ENCODE peak calls at places on chromosomes 7 and 10, in five cellular contexts. One of them, this sample, is unnamed.

GRCh38 chr10:76397957-76398665 is 966.7 kb downstream of the LRMDA start:
- DNase-seq in H9: no peak
- DNase-seq in neuronal stem cell: no peak
- DNase-seq in H1: no peak
- DNase-seq in IMR-90: no peak
- DNase-seq in this sample: no peak

GRCh38 chr7:123770378-123770777 is 21.6 kb upstream of the WASL start:
- DNase-seq in neuronal stem cell: no peak
- DNase-seq in H1: no peak
- DNase-seq in IMR-90: no peak
- DNase-seq in H9: no peak
- DNase-seq in this sample: peak

GRCh38 chr10:77501152-77501845 is 136.3 kb downstream of the KCNMA1 start:
- DNase-seq in H1: no peak
- DNase-seq in IMR-90: peak
- DNase-seq in neuronal stem cell: no peak
- DNase-seq in H9: no peak
- DNase-seq in this sample: peak

GRCh38 chr7:151598045-151598444 is 78.3 kb upstream of the RHEB start:
- DNase-seq in H1: no peak
- DNase-seq in IMR-90: peak
- DNase-seq in neuronal stem cell: no peak
- DNase-seq in H9: no peak
- DNase-seq in this sample: peak

GRCh38 chr7:23467731-23468720 is 2.3 kb downstream of the IGF2BP3 start:
- DNase-seq in H9: peak
- DNase-seq in H1: no peak
- DNase-seq in IMR-90: peak
- DNase-seq in neuronal stem cell: peak
- DNase-seq in this sample: peak

GRCh38 chr7:20249924-20250323 is 32.7 kb upstream of the MACC1 start:
- DNase-seq in H1: no peak
- DNase-seq in H9: no peak
- DNase-seq in IMR-90: no peak
- DNase-seq in neuronal stem cell: no peak
- DNase-seq in this sample: no peak

GRCh38 chr10:80210259-80210658 is 4.9 kb upstream of the ANXA11 start:
- DNase-seq in H9: no peak
- DNase-seq in neuronal stem cell: no peak
- DNase-seq in H1: no peak
- DNase-seq in IMR-90: no peak
- DNase-seq in this sample: no peak

GRCh38 chr10:121497513-121497912 is 100.7 kb downstream of the FGFR2 start:
- DNase-seq in IMR-90: no peak
- DNase-seq in neuronal stem cell: no peak
- DNase-seq in H9: no peak
- DNase-seq in H1: no peak
- DNase-seq in this sample: no peak

GRCh38 chr10:94403823-94404228 is 1.5 kb downstream of the TBC1D12 start:
- DNase-seq in IMR-90: no peak
- DNase-seq in H1: no peak
- DNase-seq in neuronal stem cell: no peak
- DNase-seq in H9: no peak
- DNase-seq in this sample: no peak

GRCh38 chr10:88115968-88116367 is 252.5 kb downstream of the PTEN start:
- DNase-seq in H1: no peak
- DNase-seq in IMR-90: peak
- DNase-seq in H9: no peak
- DNase-seq in neuronal stem cell: no peak
- DNase-seq in this sample: peak

GRCh38 chr7:105285118-105285874 is 103.4 kb downstream of the SRPK2 start:
- DNase-seq in H1: no peak
- DNase-seq in H9: no peak
- DNase-seq in IMR-90: no peak
- DNase-seq in neuronal stem cell: no peak
- DNase-seq in this sample: no peak

GRCh38 chr7:2019693-2020511 is 212.8 kb downstream of the MAD1L1 start:
- DNase-seq in H1: no peak
- DNase-seq in IMR-90: peak
- DNase-seq in H9: no peak
- DNase-seq in neuronal stem cell: no peak
- DNase-seq in this sample: peak

GRCh38 chr10:73910764-73911552 is at the start of gene PLAU:
- DNase-seq in IMR-90: peak
- DNase-seq in neuronal stem cell: peak
- DNase-seq in H1: no peak
- DNase-seq in H9: peak
- DNase-seq in this sample: peak

GRCh38 chr7:151453326-151453791 is 13.4 kb upstream of the CRYGN start:
- DNase-seq in IMR-90: no peak
- DNase-seq in H9: peak
- DNase-seq in H1: no peak
- DNase-seq in neuronal stem cell: no peak
- DNase-seq in this sample: no peak

GRCh38 chr10:102782698-102783540 is 39.2 kb downstream of the WBP1L start:
- DNase-seq in H9: no peak
- DNase-seq in H1: no peak
- DNase-seq in neuronal stem cell: no peak
- DNase-seq in IMR-90: peak
- DNase-seq in this sample: peak

GRCh38 chr10:10845240-10845639 is 172.4 kb upstream of the CELF2 start:
- DNase-seq in H1: no peak
- DNase-seq in neuronal stem cell: no peak
- DNase-seq in IMR-90: no peak
- DNase-seq in H9: no peak
- DNase-seq in this sample: no peak

GRCh38 chr7:44977304-44977858 is 1.4 kb downstream of the MYO1G start:
- DNase-seq in H1: no peak
- DNase-seq in IMR-90: no peak
- DNase-seq in H9: no peak
- DNase-seq in neuronal stem cell: no peak
- DNase-seq in this sample: no peak

GRCh38 chr10:72720814-72721665 is 29.1 kb downstream of the MCU start:
- DNase-seq in neuronal stem cell: no peak
- DNase-seq in H1: no peak
- DNase-seq in IMR-90: peak
- DNase-seq in H9: no peak
- DNase-seq in this sample: peak

GRCh38 chr7:145643981-145644380 is 472.6 kb upstream of the CNTNAP2 start:
- DNase-seq in H1: no peak
- DNase-seq in H9: no peak
- DNase-seq in neuronal stem cell: no peak
- DNase-seq in IMR-90: no peak
- DNase-seq in this sample: no peak

GRCh38 chr10:68331455-68332258 is at the start of gene HNRNPH3:
- DNase-seq in H1: peak
- DNase-seq in H9: peak
- DNase-seq in IMR-90: peak
- DNase-seq in neuronal stem cell: peak
- DNase-seq in this sample: peak

GRCh38 chr10:68330852-68331454 is 911 bp upstream of the HNRNPH3 start:
- DNase-seq in H1: no peak
- DNase-seq in H9: peak
- DNase-seq in IMR-90: peak
- DNase-seq in neuronal stem cell: no peak
- DNase-seq in this sample: no peak

GRCh38 chr10:68333058-68333395 is 299 bp upstream of the PBLD start:
- DNase-seq in H9: no peak
- DNase-seq in neuronal stem cell: no peak
- DNase-seq in H1: no peak
- DNase-seq in IMR-90: peak
- DNase-seq in this sample: no peak

GRCh38 chr10:68333452-68333851 is 724 bp upstream of the PBLD start:
- DNase-seq in H1: no peak
- DNase-seq in neuronal stem cell: no peak
- DNase-seq in H9: no peak
- DNase-seq in IMR-90: no peak
- DNase-seq in this sample: peak

DNA sequence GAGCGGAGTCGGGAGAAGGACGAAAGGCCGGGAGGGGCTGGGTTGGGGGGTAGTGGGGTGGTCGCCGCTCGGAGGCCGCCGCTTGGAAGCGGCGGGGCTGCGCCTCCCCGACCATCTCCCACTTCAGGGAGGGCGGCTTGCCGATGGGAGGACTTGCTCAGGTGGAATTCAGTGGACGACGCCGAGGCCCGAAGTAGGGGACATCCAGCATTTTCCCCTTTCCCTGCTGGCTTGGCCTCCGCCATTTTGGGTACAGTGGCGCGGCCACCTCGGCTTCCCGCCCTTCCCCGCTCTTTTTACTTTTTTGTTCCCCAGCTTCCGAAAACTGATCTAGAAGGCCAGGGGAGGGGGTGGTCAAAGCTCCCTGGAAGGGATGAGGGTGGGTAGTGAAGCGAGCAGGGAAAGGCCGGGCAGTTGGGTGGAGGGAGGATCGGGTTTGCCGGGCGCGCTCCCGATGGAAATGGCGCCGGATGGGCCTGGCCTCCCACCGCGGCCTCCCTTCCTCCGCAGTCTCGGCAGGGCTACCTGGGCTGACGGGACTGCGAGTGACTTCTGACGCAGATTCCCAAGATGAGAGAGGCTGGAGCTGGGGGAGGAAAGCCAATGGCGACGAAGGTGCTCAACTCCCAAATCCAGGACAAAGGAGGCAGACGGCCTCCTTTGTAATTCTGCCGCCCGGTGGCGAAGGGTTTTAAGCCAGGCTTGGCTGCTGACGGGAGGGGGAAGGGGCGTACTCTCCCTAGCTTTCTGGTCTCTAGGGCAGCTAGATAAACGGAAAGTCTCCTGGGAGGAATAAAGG is at the start of gene PBLD:
- DNase-seq in H9: peak
- DNase-seq in neuronal stem cell: peak
- DNase-seq in H1: peak
- DNase-seq in IMR-90: peak
- DNase-seq in this sample: peak
- H3K4ac ChIP-seq in H9: peak
- H3K4ac ChIP-seq in neuronal stem cell: peak
- H3K4ac ChIP-seq in H1: peak
- H3K4ac ChIP-seq in IMR-90: peak
- H3K4ac ChIP-seq in this sample: peak

GRCh38 chr7:26507375-26508068 is 215.9 kb downstream of the SNX10 start:
- DNase-seq in H1: no peak
- DNase-seq in IMR-90: no peak
- DNase-seq in neuronal stem cell: no peak
- DNase-seq in H9: no peak
- DNase-seq in this sample: no peak
- H3K18ac ChIP-seq in H1: no peak
- H3K18ac ChIP-seq in IMR-90: no peak
- H3K18ac ChIP-seq in neuronal stem cell: no peak
- H3K18ac ChIP-seq in H9: no peak
- H3K18ac ChIP-seq in this sample: no peak

GRCh38 chr10:69860290-69860689 is 58.6 kb downstream of the COL13A1 start:
- DNase-seq in IMR-90: no peak
- DNase-seq in H9: no peak
- DNase-seq in H1: no peak
- DNase-seq in neuronal stem cell: no peak
- DNase-seq in this sample: no peak
- H2AK5ac ChIP-seq in IMR-90: no peak
- H2AK5ac ChIP-seq in H9: no peak
- H2AK5ac ChIP-seq in H1: peak
- H2AK5ac ChIP-seq in neuronal stem cell: peak
- H2AK5ac ChIP-seq in this sample: no peak

DNA sequence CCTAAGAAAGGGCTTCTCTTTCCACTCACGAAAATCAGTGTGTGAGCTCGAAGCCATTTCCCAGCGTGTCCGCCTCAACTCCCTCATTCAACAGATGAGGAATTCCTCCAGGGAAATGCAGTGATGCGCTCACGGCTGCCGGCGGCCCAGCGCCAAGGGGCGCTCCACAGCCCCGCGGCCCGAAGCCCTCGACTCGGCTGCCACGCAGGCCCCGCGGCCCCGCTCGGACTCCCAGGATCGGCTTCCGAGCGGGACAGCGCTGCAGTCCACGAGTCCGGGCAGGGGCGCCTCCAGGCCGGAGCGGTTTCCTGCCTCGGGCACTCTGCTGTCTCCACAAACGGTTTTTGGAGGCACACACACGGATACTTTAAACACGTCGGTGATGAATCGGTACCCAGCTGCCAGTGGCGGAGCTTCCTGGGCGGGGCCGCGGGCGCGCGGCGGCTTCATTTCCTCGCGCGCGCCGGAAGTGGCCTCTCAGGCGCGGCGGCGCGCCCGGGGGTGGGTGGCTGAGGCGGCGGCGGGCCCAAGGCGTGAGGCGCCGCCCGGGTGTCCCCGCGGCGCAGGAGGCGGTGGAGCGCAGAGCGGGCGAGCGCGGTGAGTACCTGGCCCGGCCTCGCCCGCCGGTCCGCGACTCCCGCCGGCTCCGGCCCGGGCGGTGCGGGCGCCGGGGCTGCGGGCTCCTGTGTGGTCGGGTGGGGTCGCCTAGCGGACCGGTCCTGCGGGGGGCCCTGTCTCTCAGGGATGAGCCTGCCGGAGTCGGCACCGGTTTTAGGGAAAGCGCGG is at the start of gene CSGALNACT2:
- DNase-seq in IMR-90: peak
- DNase-seq in H9: peak
- DNase-seq in H1: no peak
- DNase-seq in neuronal stem cell: peak
- DNase-seq in this sample: peak
- H3K4ac ChIP-seq in IMR-90: peak
- H3K4ac ChIP-seq in H9: no peak
- H3K4ac ChIP-seq in H1: peak
- H3K4ac ChIP-seq in neuronal stem cell: no peak
- H3K4ac ChIP-seq in this sample: peak

GRCh38 chr10:75073442-75073841 is 38.0 kb upstream of the SAMD8 start:
- DNase-seq in H9: no peak
- DNase-seq in neuronal stem cell: no peak
- DNase-seq in IMR-90: no peak
- DNase-seq in H1: no peak
- DNase-seq in this sample: no peak
- H3K18ac ChIP-seq in H9: no peak
- H3K18ac ChIP-seq in neuronal stem cell: peak
- H3K18ac ChIP-seq in IMR-90: no peak
- H3K18ac ChIP-seq in H1: no peak
- H3K18ac ChIP-seq in this sample: no peak